ENCODE peak calls at places on chromosomes 7 and 10, in five cellular contexts. S, Z, L, F and Y are unnamed samples.
A peak's percentile ranks its signal among the peaks of the same experiment; 100 is the strongest.

GRCh38 chr7:371119-371778 is 81.3 kb downstream of the FOXL3 start:
- DNase-seq in S (peak; percentile 90), Z (peak; percentile 41), L (no peak), F (no peak), Y (no peak)

GRCh38 chr10:14880201-14880600 is 1.5 kb downstream of the SUV39H2 start:
- DNase-seq in S (no peak), Z (peak; percentile 22), L (no peak), F (no peak), Y (no peak)

GRCh38 chr10:68406815-68407585 is at the start of gene RUFY2:
- DNase-seq in S (peak; percentile 58), Z (peak; percentile 94), L (peak; percentile 34), F (peak; percentile 20), Y (peak; percentile 33)

GRCh38 chr7:29091121-29091601 is 55.2 kb downstream of the CPVL start:
- DNase-seq in S (no peak), Z (no peak), L (no peak), F (no peak), Y (no peak)

GRCh38 chr10:119111968-119112515 is 8.1 kb downstream of the DENND10 start:
- DNase-seq in S (no peak), Z (no peak), L (no peak), F (no peak), Y (no peak)

GRCh38 chr7:158564648-158565005 is 23.0 kb downstream of the PTPRN2 start:
- DNase-seq in S (no peak), Z (no peak), L (no peak), F (no peak), Y (no peak)

GRCh38 chr7:67413670-67414069 is 417.0 kb downstream of the TYW1 start:
- DNase-seq in S (no peak), Z (no peak), L (no peak), F (no peak), Y (no peak)

GRCh38 chr10:35372329-35372728 is 36.0 kb downstream of the CCNY start:
- DNase-seq in S (no peak), Z (no peak), L (no peak), F (no peak), Y (no peak)

GRCh38 chr7:85039196-85039923 is 147.5 kb downstream of the SEMA3D start:
- DNase-seq in S (no peak), Z (no peak), L (no peak), F (peak; percentile 3), Y (no peak)

GRCh38 chr10:97065128-97065527 is 120.6 kb downstream of the SLIT1 start:
- DNase-seq in S (no peak), Z (no peak), L (no peak), F (no peak), Y (no peak)

GRCh38 chr10:126252884-126253612 is 135.2 kb downstream of the ADAM12 start:
- DNase-seq in S (no peak), Z (no peak), L (no peak), F (no peak), Y (no peak)

GRCh38 chr7:4154882-4155281 is 527.2 kb upstream of the FOXK1 start:
- DNase-seq in S (no peak), Z (no peak), L (no peak), F (no peak), Y (no peak)

GRCh38 chr7:41711283-41712064 is 8.6 kb upstream of the INHBA start:
- DNase-seq in S (peak; percentile 4), Z (peak; percentile 19), L (no peak), F (no peak), Y (no peak)

GRCh38 chr10:91796332-91797076 is 1.7 kb upstream of the TNKS2 start:
- DNase-seq in S (peak; percentile 4), Z (peak; percentile 35), L (no peak), F (peak; percentile 64), Y (no peak)

GRCh38 chr10:110634527-110635209 is 9.5 kb upstream of the RBM20 start:
- DNase-seq in S (no peak), Z (no peak), L (no peak), F (no peak), Y (no peak)

GRCh38 chr10:45000764-45001381 is at the start of gene ZNF22:
- DNase-seq in S (no peak), Z (peak; percentile 88), L (no peak), F (no peak), Y (no peak)

GRCh38 chr10:108187396-108188012 is 1023.0 kb upstream of the SORCS1 start:
- DNase-seq in S (no peak), Z (no peak), L (no peak), F (no peak), Y (no peak)

GRCh38 chr10:75508239-75508813 is 76.9 kb downstream of the LRMDA start:
- DNase-seq in S (no peak), Z (no peak), L (no peak), F (no peak), Y (no peak)

GRCh38 chr7:140060788-140061606 is 1.8 kb downstream of the PARP12 start:
- DNase-seq in S (no peak), Z (peak; percentile 72), L (no peak), F (no peak), Y (no peak)

GRCh38 chr10:114724295-114724694 is 66.2 kb upstream of the ABLIM1 start:
- DNase-seq in S (no peak), Z (no peak), L (no peak), F (no peak), Y (no peak)

DNA sequence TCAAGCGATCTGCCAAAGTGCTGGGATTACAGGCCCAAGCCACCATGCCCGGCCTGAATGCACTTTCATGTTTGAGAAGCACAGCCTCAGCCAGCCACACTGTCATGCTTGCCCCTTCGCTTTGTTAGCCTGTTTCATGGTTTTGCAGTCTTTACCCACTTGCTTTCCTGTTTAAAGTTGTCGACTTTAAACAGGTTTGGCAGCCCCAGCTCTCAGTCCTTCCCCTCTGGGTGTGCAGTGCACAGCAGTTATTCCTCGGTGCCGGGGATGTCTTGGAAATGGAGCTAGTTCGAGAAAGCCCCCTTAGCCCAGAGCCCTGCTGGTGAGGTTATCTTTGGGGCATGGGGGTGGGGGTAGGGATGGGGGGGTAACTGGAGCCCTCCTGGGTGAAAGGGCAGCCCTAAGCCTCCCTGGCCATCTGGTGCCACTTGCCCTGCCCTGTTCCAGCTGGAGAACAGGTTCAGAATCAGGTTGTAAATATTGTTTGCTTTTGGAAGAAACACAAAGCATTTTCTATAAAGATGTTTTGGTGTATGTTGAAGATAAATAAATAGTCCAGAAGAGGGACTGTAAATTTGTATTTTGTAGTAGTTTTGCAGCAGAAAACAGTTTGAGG is 14.8 kb downstream of the TSPAN14 start:
- DNase-seq in S (no peak), Z (no peak), L (no peak), F (no peak), Y (no peak)
- TF ChIP-seq SP1 in S (no peak), Z (no peak), L (no peak), F (no peak), Y (no peak)

GRCh38 chr7:92898798-92899197 is 62.4 kb upstream of the CDK6 start:
- DNase-seq in S (no peak), Z (no peak), L (no peak), F (no peak), Y (no peak)

GRCh38 chr7:92910076-92910475 is 73.7 kb upstream of the CDK6 start:
- DNase-seq in S (no peak), Z (no peak), L (no peak), F (no peak), Y (no peak)

DNA sequence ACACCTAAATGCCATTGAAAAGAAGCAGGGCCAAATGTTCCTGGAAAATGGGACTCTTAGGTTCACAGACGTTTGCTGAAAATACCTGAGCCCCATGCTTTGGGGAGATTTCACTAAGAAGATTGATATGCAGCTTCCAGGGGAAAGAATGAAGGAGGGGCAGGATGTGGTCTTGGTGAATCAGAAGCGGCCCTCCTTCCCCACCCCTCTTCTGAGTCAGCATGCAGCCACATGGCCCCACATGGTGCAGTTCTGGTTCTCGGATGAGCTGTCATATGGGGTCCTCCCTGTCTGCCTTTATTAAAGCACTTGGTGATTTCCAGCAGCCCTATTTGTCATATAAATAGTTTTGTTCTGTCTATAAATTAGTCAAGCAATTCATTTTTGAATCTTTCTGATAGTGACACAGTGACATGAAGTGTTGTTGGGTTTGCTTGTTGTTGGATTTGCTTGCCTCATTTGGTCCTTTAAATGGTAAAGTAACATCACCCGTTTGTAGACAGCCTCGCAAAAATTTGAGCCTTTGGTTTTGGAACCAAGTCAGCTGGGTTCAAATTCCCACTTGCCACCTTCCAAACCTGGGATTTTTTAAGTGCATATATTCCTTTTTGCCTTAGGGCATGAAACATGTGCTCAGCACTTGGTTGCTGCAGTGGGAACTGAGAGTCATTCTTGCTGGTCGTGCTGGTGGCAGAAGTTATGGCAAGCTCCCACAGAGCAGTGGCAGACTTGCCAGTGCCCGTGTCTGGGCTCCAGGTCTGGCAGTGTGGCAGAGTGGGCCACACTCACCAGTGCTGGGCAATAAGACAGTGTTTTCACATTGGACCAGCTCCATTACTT is 68.1 kb upstream of the CDK6 start:
- DNase-seq in S (peak; percentile 16), Z (peak; percentile 82), L (no peak), F (peak; percentile 84), Y (peak; percentile 88)
- TF ChIP-seq YY1 in S (no peak), Z (no peak), L (no peak), F (peak; percentile 43), Y (no peak)

GRCh38 chr10:7491949-7492659 is 81.3 kb upstream of the SFMBT2 start:
- DNase-seq in S (no peak), Z (no peak), L (no peak), F (peak; percentile 74), Y (no peak)

GRCh38 chr10:7488418-7488829 is 77.6 kb upstream of the SFMBT2 start:
- DNase-seq in S (peak; percentile 52), Z (no peak), L (no peak), F (no peak), Y (no peak)

GRCh38 chr10:7494034-7494433 is 83.2 kb upstream of the SFMBT2 start:
- DNase-seq in S (no peak), Z (no peak), L (no peak), F (no peak), Y (no peak)

GRCh38 chr10:7491230-7491629 is 80.4 kb upstream of the SFMBT2 start:
- DNase-seq in S (no peak), Z (no peak), L (no peak), F (no peak), Y (no peak)

DNA sequence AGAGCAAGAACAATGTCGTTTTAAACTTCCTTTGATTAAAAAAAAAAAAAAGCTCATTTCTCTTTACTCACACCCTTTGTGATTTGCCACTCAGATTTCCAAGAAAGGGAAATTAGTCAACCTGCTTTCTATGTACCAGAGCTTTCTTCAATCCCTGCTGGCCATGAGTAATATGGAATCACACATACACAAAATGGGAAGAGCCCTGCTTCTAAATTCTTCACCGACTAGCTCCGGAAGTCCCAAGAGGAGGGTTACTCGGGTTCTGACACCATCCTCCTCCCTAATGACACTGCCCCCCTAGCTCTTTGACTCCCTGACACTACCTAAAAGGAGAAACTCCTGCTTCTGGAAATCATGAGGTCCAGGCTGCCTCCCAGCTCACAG is 81.8 kb upstream of the SFMBT2 start:
- DNase-seq in S (no peak), Z (no peak), L (no peak), F (no peak), Y (no peak)
- TF ChIP-seq SP1 in S (no peak), Z (no peak), L (no peak), F (no peak), Y (no peak)

GRCh38 chr10:131787961-131788360 is 112.8 kb upstream of the PPP2R2D start:
- DNase-seq in S (no peak), Z (no peak), L (no peak), F (no peak), Y (no peak)

GRCh38 chr10:131790021-131790420 is 110.8 kb upstream of the PPP2R2D start:
- DNase-seq in S (no peak), Z (peak; percentile 33), L (no peak), F (no peak), Y (peak; percentile 46)

GRCh38 chr10:131788386-131788785 is 112.4 kb upstream of the PPP2R2D start:
- DNase-seq in S (no peak), Z (no peak), L (no peak), F (no peak), Y (no peak)

GRCh38 chr10:131786756-131787605 is 113.8 kb upstream of the PPP2R2D start:
- DNase-seq in S (no peak), Z (no peak), L (no peak), F (peak; percentile 2), Y (peak; percentile 8)

GRCh38 chr10:131789516-131789915 is 111.3 kb upstream of the PPP2R2D start:
- DNase-seq in S (no peak), Z (no peak), L (no peak), F (no peak), Y (no peak)
- TF ChIP-seq YY1 in S (no peak), Z (no peak), L (no peak), F (no peak), Y (no peak)